ENCODE peak calls at places on chromosomes 5 and 9, in ten cellular contexts. One of them, this sample, is unnamed.

GRCh38 chr9:846852-847251 is 5.4 kb downstream of the DMRT1 start:
- DNase-seq in AG09309: no peak
- DNase-seq in NCI-H2171: no peak
- DNase-seq in OCI-M1: no peak
- DNase-seq in SW 1271: no peak
- DNase-seq in GM06990: no peak
- DNase-seq in amniotic epithelial cell: no peak
- DNase-seq in activated effector memory CD4-positive, alpha-beta T cell treated with Interleukin-2 at 50 U/mL for 16 hours: no peak
- DNase-seq in NCI-H510A: no peak
- DNase-seq in hippocampal formation: no peak
- DNase-seq in this sample: no peak

GRCh38 chr5:107916731-107917725 is 246.3 kb upstream of the EFNA5 start:
- DNase-seq in NCI-H2171: peak; percentile 3
- DNase-seq in AG09309: no peak
- DNase-seq in GM06990: no peak
- DNase-seq in NCI-H510A: no peak
- DNase-seq in amniotic epithelial cell: no peak
- DNase-seq in SW 1271: no peak
- DNase-seq in OCI-M1: no peak
- DNase-seq in activated effector memory CD4-positive, alpha-beta T cell treated with Interleukin-2 at 50 U/mL for 16 hours: no peak
- DNase-seq in hippocampal formation: peak; percentile 20
- DNase-seq in this sample: no peak

GRCh38 chr9:20363233-20363632 is 259.1 kb downstream of the MLLT3 start:
- DNase-seq in OCI-M1: no peak
- DNase-seq in NCI-H2171: no peak
- DNase-seq in GM06990: no peak
- DNase-seq in hippocampal formation: no peak
- DNase-seq in SW 1271: no peak
- DNase-seq in NCI-H510A: no peak
- DNase-seq in amniotic epithelial cell: no peak
- DNase-seq in activated effector memory CD4-positive, alpha-beta T cell treated with Interleukin-2 at 50 U/mL for 16 hours: no peak
- DNase-seq in AG09309: no peak
- DNase-seq in this sample: no peak

GRCh38 chr5:169095976-169096375 is 205.0 kb downstream of the SLIT3 start:
- DNase-seq in AG09309: no peak
- DNase-seq in NCI-H510A: no peak
- DNase-seq in hippocampal formation: no peak
- DNase-seq in GM06990: no peak
- DNase-seq in activated effector memory CD4-positive, alpha-beta T cell treated with Interleukin-2 at 50 U/mL for 16 hours: no peak
- DNase-seq in OCI-M1: no peak
- DNase-seq in amniotic epithelial cell: no peak
- DNase-seq in SW 1271: no peak
- DNase-seq in NCI-H2171: no peak
- DNase-seq in this sample: no peak

GRCh38 chr9:75000835-75001234 is 27.3 kb downstream of the CARNMT1 start:
- DNase-seq in GM06990: no peak
- DNase-seq in activated effector memory CD4-positive, alpha-beta T cell treated with Interleukin-2 at 50 U/mL for 16 hours: no peak
- DNase-seq in hippocampal formation: no peak
- DNase-seq in AG09309: no peak
- DNase-seq in amniotic epithelial cell: no peak
- DNase-seq in SW 1271: no peak
- DNase-seq in NCI-H510A: no peak
- DNase-seq in NCI-H2171: no peak
- DNase-seq in OCI-M1: no peak
- DNase-seq in this sample: no peak

GRCh38 chr9:116432051-116432450 is 255.1 kb upstream of the TRIM32 start:
- DNase-seq in GM06990: no peak
- DNase-seq in hippocampal formation: no peak
- DNase-seq in activated effector memory CD4-positive, alpha-beta T cell treated with Interleukin-2 at 50 U/mL for 16 hours: no peak
- DNase-seq in SW 1271: no peak
- DNase-seq in AG09309: no peak
- DNase-seq in NCI-H510A: no peak
- DNase-seq in NCI-H2171: no peak
- DNase-seq in amniotic epithelial cell: peak; percentile 38
- DNase-seq in OCI-M1: no peak
- DNase-seq in this sample: no peak

GRCh38 chr5:176658007-176658599 is 10.8 kb downstream of the TSPAN17 start:
- DNase-seq in OCI-M1: peak; percentile 78
- DNase-seq in GM06990: no peak
- DNase-seq in activated effector memory CD4-positive, alpha-beta T cell treated with Interleukin-2 at 50 U/mL for 16 hours: peak; percentile 44
- DNase-seq in hippocampal formation: peak; percentile 81
- DNase-seq in NCI-H2171: peak; percentile 36
- DNase-seq in AG09309: peak; percentile 8
- DNase-seq in amniotic epithelial cell: peak; percentile 64
- DNase-seq in NCI-H510A: no peak
- DNase-seq in SW 1271: peak; percentile 28
- DNase-seq in this sample: peak; percentile 74

GRCh38 chr5:39986614-39987013 is 561.8 kb upstream of the DAB2 start:
- DNase-seq in NCI-H510A: no peak
- DNase-seq in amniotic epithelial cell: no peak
- DNase-seq in hippocampal formation: no peak
- DNase-seq in activated effector memory CD4-positive, alpha-beta T cell treated with Interleukin-2 at 50 U/mL for 16 hours: no peak
- DNase-seq in OCI-M1: no peak
- DNase-seq in NCI-H2171: no peak
- DNase-seq in AG09309: no peak
- DNase-seq in SW 1271: no peak
- DNase-seq in GM06990: no peak
- DNase-seq in this sample: no peak

GRCh38 chr9:133256686-133257091 is 18.3 kb downstream of the ABO start:
- DNase-seq in SW 1271: no peak
- DNase-seq in NCI-H2171: no peak
- DNase-seq in NCI-H510A: no peak
- DNase-seq in hippocampal formation: no peak
- DNase-seq in amniotic epithelial cell: no peak
- DNase-seq in GM06990: no peak
- DNase-seq in OCI-M1: no peak
- DNase-seq in AG09309: no peak
- DNase-seq in activated effector memory CD4-positive, alpha-beta T cell treated with Interleukin-2 at 50 U/mL for 16 hours: no peak
- DNase-seq in this sample: no peak

GRCh38 chr9:36665921-36666429 is 93.3 kb downstream of the MELK start:
- DNase-seq in OCI-M1: peak; percentile 93
- DNase-seq in SW 1271: no peak
- DNase-seq in NCI-H2171: no peak
- DNase-seq in GM06990: peak; percentile 31
- DNase-seq in hippocampal formation: no peak
- DNase-seq in NCI-H510A: no peak
- DNase-seq in AG09309: no peak
- DNase-seq in activated effector memory CD4-positive, alpha-beta T cell treated with Interleukin-2 at 50 U/mL for 16 hours: no peak
- DNase-seq in amniotic epithelial cell: peak; percentile 69
- DNase-seq in this sample: peak; percentile 40

GRCh38 chr9:96884443-96884842 is 30.1 kb upstream of the ZNF782 start:
- DNase-seq in OCI-M1: no peak
- DNase-seq in NCI-H510A: no peak
- DNase-seq in amniotic epithelial cell: peak; percentile 73
- DNase-seq in hippocampal formation: no peak
- DNase-seq in GM06990: no peak
- DNase-seq in activated effector memory CD4-positive, alpha-beta T cell treated with Interleukin-2 at 50 U/mL for 16 hours: no peak
- DNase-seq in NCI-H2171: no peak
- DNase-seq in SW 1271: peak; percentile 66
- DNase-seq in AG09309: no peak
- DNase-seq in this sample: no peak

GRCh38 chr9:133505186-133505830 is 19.5 kb downstream of the MYMK start:
- DNase-seq in activated effector memory CD4-positive, alpha-beta T cell treated with Interleukin-2 at 50 U/mL for 16 hours: no peak
- DNase-seq in hippocampal formation: no peak
- DNase-seq in GM06990: no peak
- DNase-seq in SW 1271: no peak
- DNase-seq in NCI-H2171: no peak
- DNase-seq in OCI-M1: no peak
- DNase-seq in AG09309: no peak
- DNase-seq in NCI-H510A: no peak
- DNase-seq in amniotic epithelial cell: peak; percentile 71
- DNase-seq in this sample: no peak

GRCh38 chr5:33641722-33642505 is 201.1 kb downstream of the TARS1 start:
- DNase-seq in NCI-H2171: no peak
- DNase-seq in GM06990: peak; percentile 39
- DNase-seq in AG09309: peak; percentile 69
- DNase-seq in SW 1271: no peak
- DNase-seq in hippocampal formation: no peak
- DNase-seq in OCI-M1: peak; percentile 34
- DNase-seq in activated effector memory CD4-positive, alpha-beta T cell treated with Interleukin-2 at 50 U/mL for 16 hours: no peak
- DNase-seq in NCI-H510A: no peak
- DNase-seq in amniotic epithelial cell: peak; percentile 98
- DNase-seq in this sample: no peak

GRCh38 chr5:96177303-96177869 is 215.7 kb upstream of the ELL2 start:
- DNase-seq in NCI-H510A: no peak
- DNase-seq in amniotic epithelial cell: peak; percentile 95
- DNase-seq in SW 1271: no peak
- DNase-seq in GM06990: peak; percentile 57
- DNase-seq in hippocampal formation: no peak
- DNase-seq in AG09309: peak; percentile 71
- DNase-seq in activated effector memory CD4-positive, alpha-beta T cell treated with Interleukin-2 at 50 U/mL for 16 hours: no peak
- DNase-seq in OCI-M1: peak; percentile 35
- DNase-seq in NCI-H2171: no peak
- DNase-seq in this sample: peak; percentile 42

GRCh38 chr5:53027913-53028312 is 38.8 kb downstream of the ITGA2 start:
- DNase-seq in NCI-H2171: peak; percentile 25
- DNase-seq in NCI-H510A: no peak
- DNase-seq in OCI-M1: no peak
- DNase-seq in GM06990: no peak
- DNase-seq in hippocampal formation: no peak
- DNase-seq in amniotic epithelial cell: peak; percentile 56
- DNase-seq in SW 1271: peak; percentile 35
- DNase-seq in activated effector memory CD4-positive, alpha-beta T cell treated with Interleukin-2 at 50 U/mL for 16 hours: no peak
- DNase-seq in AG09309: no peak
- DNase-seq in this sample: no peak

GRCh38 chr5:78993165-78993564 is 8.1 kb upstream of the ARSB start:
- DNase-seq in NCI-H510A: no peak
- DNase-seq in GM06990: no peak
- DNase-seq in AG09309: no peak
- DNase-seq in amniotic epithelial cell: no peak
- DNase-seq in NCI-H2171: no peak
- DNase-seq in activated effector memory CD4-positive, alpha-beta T cell treated with Interleukin-2 at 50 U/mL for 16 hours: no peak
- DNase-seq in SW 1271: no peak
- DNase-seq in hippocampal formation: no peak
- DNase-seq in OCI-M1: no peak
- DNase-seq in this sample: no peak

GRCh38 chr9:120534266-120534665 is 45.7 kb downstream of the CDK5RAP2 start:
- DNase-seq in OCI-M1: no peak
- DNase-seq in GM06990: no peak
- DNase-seq in activated effector memory CD4-positive, alpha-beta T cell treated with Interleukin-2 at 50 U/mL for 16 hours: no peak
- DNase-seq in amniotic epithelial cell: no peak
- DNase-seq in NCI-H2171: no peak
- DNase-seq in SW 1271: no peak
- DNase-seq in hippocampal formation: no peak
- DNase-seq in NCI-H510A: no peak
- DNase-seq in AG09309: no peak
- DNase-seq in this sample: no peak

GRCh38 chr9:130410443-130410842 is 34.3 kb upstream of the ASS1 start:
- DNase-seq in NCI-H510A: no peak
- DNase-seq in AG09309: no peak
- DNase-seq in OCI-M1: no peak
- DNase-seq in amniotic epithelial cell: no peak
- DNase-seq in activated effector memory CD4-positive, alpha-beta T cell treated with Interleukin-2 at 50 U/mL for 16 hours: no peak
- DNase-seq in GM06990: no peak
- DNase-seq in hippocampal formation: no peak
- DNase-seq in NCI-H2171: no peak
- DNase-seq in SW 1271: no peak
- DNase-seq in this sample: no peak

GRCh38 chr9:118711843-118712242 is 657.4 kb downstream of the BRINP1 start:
- DNase-seq in SW 1271: no peak
- DNase-seq in AG09309: no peak
- DNase-seq in NCI-H510A: no peak
- DNase-seq in activated effector memory CD4-positive, alpha-beta T cell treated with Interleukin-2 at 50 U/mL for 16 hours: no peak
- DNase-seq in GM06990: no peak
- DNase-seq in amniotic epithelial cell: no peak
- DNase-seq in OCI-M1: no peak
- DNase-seq in NCI-H2171: no peak
- DNase-seq in hippocampal formation: no peak
- DNase-seq in this sample: no peak

GRCh38 chr5:146071171-146071570 is 34.2 kb downstream of the PLAC8L1 start:
- DNase-seq in activated effector memory CD4-positive, alpha-beta T cell treated with Interleukin-2 at 50 U/mL for 16 hours: no peak
- DNase-seq in SW 1271: no peak
- DNase-seq in NCI-H2171: no peak
- DNase-seq in AG09309: no peak
- DNase-seq in amniotic epithelial cell: no peak
- DNase-seq in NCI-H510A: no peak
- DNase-seq in OCI-M1: no peak
- DNase-seq in hippocampal formation: no peak
- DNase-seq in GM06990: no peak
- DNase-seq in this sample: no peak

GRCh38 chr5:4086081-4086480 is 490.4 kb downstream of the IRX1 start:
- DNase-seq in AG09309: no peak
- DNase-seq in activated effector memory CD4-positive, alpha-beta T cell treated with Interleukin-2 at 50 U/mL for 16 hours: no peak
- DNase-seq in GM06990: no peak
- DNase-seq in hippocampal formation: no peak
- DNase-seq in OCI-M1: no peak
- DNase-seq in NCI-H2171: no peak
- DNase-seq in amniotic epithelial cell: no peak
- DNase-seq in SW 1271: no peak
- DNase-seq in NCI-H510A: no peak
- DNase-seq in this sample: no peak

GRCh38 chr9:97954550-97954989 is 16.6 kb upstream of the HEMGN start:
- DNase-seq in activated effector memory CD4-positive, alpha-beta T cell treated with Interleukin-2 at 50 U/mL for 16 hours: peak; percentile 36
- DNase-seq in NCI-H510A: peak; percentile 20
- DNase-seq in SW 1271: peak; percentile 12
- DNase-seq in GM06990: peak; percentile 8
- DNase-seq in hippocampal formation: no peak
- DNase-seq in NCI-H2171: peak; percentile 46
- DNase-seq in AG09309: no peak
- DNase-seq in OCI-M1: peak; percentile 89
- DNase-seq in amniotic epithelial cell: peak; percentile 7
- DNase-seq in this sample: peak; percentile 70

GRCh38 chr5:23352437-23352836 is 155.0 kb upstream of the PRDM9 start:
- DNase-seq in SW 1271: no peak
- DNase-seq in amniotic epithelial cell: no peak
- DNase-seq in hippocampal formation: no peak
- DNase-seq in NCI-H510A: no peak
- DNase-seq in activated effector memory CD4-positive, alpha-beta T cell treated with Interleukin-2 at 50 U/mL for 16 hours: no peak
- DNase-seq in NCI-H2171: no peak
- DNase-seq in OCI-M1: peak; percentile 96
- DNase-seq in AG09309: no peak
- DNase-seq in GM06990: no peak
- DNase-seq in this sample: no peak

GRCh38 chr9:5301544-5301943 is 3.0 kb downstream of the RLN2 start:
- DNase-seq in GM06990: no peak
- DNase-seq in SW 1271: no peak
- DNase-seq in activated effector memory CD4-positive, alpha-beta T cell treated with Interleukin-2 at 50 U/mL for 16 hours: no peak
- DNase-seq in NCI-H2171: no peak
- DNase-seq in AG09309: no peak
- DNase-seq in hippocampal formation: no peak
- DNase-seq in NCI-H510A: no peak
- DNase-seq in amniotic epithelial cell: no peak
- DNase-seq in OCI-M1: no peak
- DNase-seq in this sample: no peak

GRCh38 chr9:116796669-116797068 is 109.6 kb downstream of the TRIM32 start:
- DNase-seq in NCI-H510A: no peak
- DNase-seq in AG09309: no peak
- DNase-seq in OCI-M1: no peak
- DNase-seq in activated effector memory CD4-positive, alpha-beta T cell treated with Interleukin-2 at 50 U/mL for 16 hours: no peak
- DNase-seq in hippocampal formation: no peak
- DNase-seq in SW 1271: no peak
- DNase-seq in GM06990: no peak
- DNase-seq in NCI-H2171: no peak
- DNase-seq in amniotic epithelial cell: no peak
- DNase-seq in this sample: no peak

GRCh38 chr5:75524071-75524470 is 12.4 kb downstream of the POLK start:
- DNase-seq in OCI-M1: no peak
- DNase-seq in amniotic epithelial cell: no peak
- DNase-seq in AG09309: no peak
- DNase-seq in NCI-H510A: no peak
- DNase-seq in SW 1271: no peak
- DNase-seq in hippocampal formation: no peak
- DNase-seq in NCI-H2171: no peak
- DNase-seq in activated effector memory CD4-positive, alpha-beta T cell treated with Interleukin-2 at 50 U/mL for 16 hours: no peak
- DNase-seq in GM06990: peak; percentile 80
- DNase-seq in this sample: peak; percentile 42

GRCh38 chr9:7402704-7403389 is 396.7 kb downstream of the DMAC1 start:
- DNase-seq in NCI-H2171: no peak
- DNase-seq in GM06990: no peak
- DNase-seq in activated effector memory CD4-positive, alpha-beta T cell treated with Interleukin-2 at 50 U/mL for 16 hours: no peak
- DNase-seq in AG09309: peak; percentile 10
- DNase-seq in amniotic epithelial cell: peak; percentile 68
- DNase-seq in hippocampal formation: no peak
- DNase-seq in SW 1271: no peak
- DNase-seq in NCI-H510A: no peak
- DNase-seq in OCI-M1: no peak
- DNase-seq in this sample: no peak

This sample was measured in GM10248.